ENCODE peak calls at places on chromosomes 12 and 14, in eight cellular contexts. One of them, this sample, is unnamed.

GRCh38 chr14:28461379-28461778 is 305.2 kb upstream of the FOXG1 start:
- DNase-seq in RPMI8226: no peak
- DNase-seq in NCI-H1694: no peak
- DNase-seq in tibial nerve: no peak
- DNase-seq in SHP77 treated with DMSO at 0.1 percent for 48 hours: no peak
- DNase-seq in fibroblast of mammary gland: peak
- DNase-seq in stimulated activated CD4-positive, alpha-beta T cell treated with anti-CD3 and anti-CD28 coated beads, Interleukin-1b, Interleukin-23, amount 100 ng/mL, for 24 hours: no peak
- DNase-seq in iPS-NIHi11: no peak
- DNase-seq in this sample: peak

GRCh38 chr12:116430911-116431565 is 128.1 kb upstream of the MAP1LC3B2 start:
- DNase-seq in RPMI8226: no peak
- DNase-seq in NCI-H1694: no peak
- DNase-seq in tibial nerve: no peak
- DNase-seq in SHP77 treated with DMSO at 0.1 percent for 48 hours: no peak
- DNase-seq in fibroblast of mammary gland: no peak
- DNase-seq in stimulated activated CD4-positive, alpha-beta T cell treated with anti-CD3 and anti-CD28 coated beads, Interleukin-1b, Interleukin-23, amount 100 ng/mL, for 24 hours: no peak
- DNase-seq in iPS-NIHi11: no peak
- DNase-seq in this sample: no peak

GRCh38 chr14:21579976-21580375 is at the start of gene OR10G3:
- DNase-seq in RPMI8226: no peak
- DNase-seq in NCI-H1694: no peak
- DNase-seq in tibial nerve: no peak
- DNase-seq in SHP77 treated with DMSO at 0.1 percent for 48 hours: no peak
- DNase-seq in fibroblast of mammary gland: no peak
- DNase-seq in stimulated activated CD4-positive, alpha-beta T cell treated with anti-CD3 and anti-CD28 coated beads, Interleukin-1b, Interleukin-23, amount 100 ng/mL, for 24 hours: no peak
- DNase-seq in iPS-NIHi11: no peak
- DNase-seq in this sample: no peak

GRCh38 chr12:109594566-109595317 is 21.1 kb downstream of the MVK start:
- DNase-seq in RPMI8226: no peak
- DNase-seq in NCI-H1694: no peak
- DNase-seq in tibial nerve: no peak
- DNase-seq in SHP77 treated with DMSO at 0.1 percent for 48 hours: no peak
- DNase-seq in fibroblast of mammary gland: no peak
- DNase-seq in stimulated activated CD4-positive, alpha-beta T cell treated with anti-CD3 and anti-CD28 coated beads, Interleukin-1b, Interleukin-23, amount 100 ng/mL, for 24 hours: no peak
- DNase-seq in iPS-NIHi11: no peak
- DNase-seq in this sample: no peak

GRCh38 chr12:12922191-12922616 is 29.8 kb downstream of the GPRC5D start:
- DNase-seq in RPMI8226: no peak
- DNase-seq in NCI-H1694: no peak
- DNase-seq in tibial nerve: peak
- DNase-seq in SHP77 treated with DMSO at 0.1 percent for 48 hours: no peak
- DNase-seq in fibroblast of mammary gland: peak
- DNase-seq in stimulated activated CD4-positive, alpha-beta T cell treated with anti-CD3 and anti-CD28 coated beads, Interleukin-1b, Interleukin-23, amount 100 ng/mL, for 24 hours: no peak
- DNase-seq in iPS-NIHi11: no peak
- DNase-seq in this sample: peak

GRCh38 chr14:85257287-85257686 is 272.7 kb upstream of the FLRT2 start:
- DNase-seq in RPMI8226: no peak
- DNase-seq in NCI-H1694: no peak
- DNase-seq in tibial nerve: no peak
- DNase-seq in SHP77 treated with DMSO at 0.1 percent for 48 hours: no peak
- DNase-seq in fibroblast of mammary gland: no peak
- DNase-seq in stimulated activated CD4-positive, alpha-beta T cell treated with anti-CD3 and anti-CD28 coated beads, Interleukin-1b, Interleukin-23, amount 100 ng/mL, for 24 hours: no peak
- DNase-seq in iPS-NIHi11: no peak
- DNase-seq in this sample: no peak

GRCh38 chr14:90263748-90264449 is 7.5 kb downstream of the PSMC1 start:
- DNase-seq in RPMI8226: peak
- DNase-seq in NCI-H1694: no peak
- DNase-seq in tibial nerve: no peak
- DNase-seq in SHP77 treated with DMSO at 0.1 percent for 48 hours: no peak
- DNase-seq in fibroblast of mammary gland: no peak
- DNase-seq in stimulated activated CD4-positive, alpha-beta T cell treated with anti-CD3 and anti-CD28 coated beads, Interleukin-1b, Interleukin-23, amount 100 ng/mL, for 24 hours: no peak
- DNase-seq in iPS-NIHi11: no peak
- DNase-seq in this sample: no peak

GRCh38 chr14:23695220-23695999 is 59.2 kb downstream of the DHRS2 start:
- DNase-seq in RPMI8226: no peak
- DNase-seq in NCI-H1694: no peak
- DNase-seq in tibial nerve: peak
- DNase-seq in SHP77 treated with DMSO at 0.1 percent for 48 hours: no peak
- DNase-seq in fibroblast of mammary gland: no peak
- DNase-seq in stimulated activated CD4-positive, alpha-beta T cell treated with anti-CD3 and anti-CD28 coated beads, Interleukin-1b, Interleukin-23, amount 100 ng/mL, for 24 hours: no peak
- DNase-seq in iPS-NIHi11: peak
- DNase-seq in this sample: no peak

GRCh38 chr14:98189077-98189476 is 1082.9 kb downstream of the BCL11B start:
- DNase-seq in RPMI8226: no peak
- DNase-seq in NCI-H1694: no peak
- DNase-seq in tibial nerve: no peak
- DNase-seq in SHP77 treated with DMSO at 0.1 percent for 48 hours: no peak
- DNase-seq in fibroblast of mammary gland: no peak
- DNase-seq in stimulated activated CD4-positive, alpha-beta T cell treated with anti-CD3 and anti-CD28 coated beads, Interleukin-1b, Interleukin-23, amount 100 ng/mL, for 24 hours: no peak
- DNase-seq in iPS-NIHi11: no peak
- DNase-seq in this sample: peak

GRCh38 chr12:532908-533565 is 73.3 kb downstream of the B4GALNT3 start:
- DNase-seq in RPMI8226: no peak
- DNase-seq in NCI-H1694: no peak
- DNase-seq in tibial nerve: no peak
- DNase-seq in SHP77 treated with DMSO at 0.1 percent for 48 hours: no peak
- DNase-seq in fibroblast of mammary gland: peak
- DNase-seq in stimulated activated CD4-positive, alpha-beta T cell treated with anti-CD3 and anti-CD28 coated beads, Interleukin-1b, Interleukin-23, amount 100 ng/mL, for 24 hours: no peak
- DNase-seq in iPS-NIHi11: no peak
- DNase-seq in this sample: peak

GRCh38 chr14:100303179-100303578 is 3.1 kb downstream of the SLC25A29 start:
- DNase-seq in RPMI8226: peak
- DNase-seq in NCI-H1694: no peak
- DNase-seq in tibial nerve: no peak
- DNase-seq in SHP77 treated with DMSO at 0.1 percent for 48 hours: no peak
- DNase-seq in fibroblast of mammary gland: no peak
- DNase-seq in stimulated activated CD4-positive, alpha-beta T cell treated with anti-CD3 and anti-CD28 coated beads, Interleukin-1b, Interleukin-23, amount 100 ng/mL, for 24 hours: no peak
- DNase-seq in iPS-NIHi11: no peak
- DNase-seq in this sample: no peak

GRCh38 chr14:101186544-101186943 is 283.0 kb upstream of the RTL1 start:
- DNase-seq in RPMI8226: no peak
- DNase-seq in NCI-H1694: no peak
- DNase-seq in tibial nerve: no peak
- DNase-seq in SHP77 treated with DMSO at 0.1 percent for 48 hours: no peak
- DNase-seq in fibroblast of mammary gland: no peak
- DNase-seq in stimulated activated CD4-positive, alpha-beta T cell treated with anti-CD3 and anti-CD28 coated beads, Interleukin-1b, Interleukin-23, amount 100 ng/mL, for 24 hours: no peak
- DNase-seq in iPS-NIHi11: no peak
- DNase-seq in this sample: no peak

GRCh38 chr12:4169522-4169921 is 104.0 kb upstream of the CCND2 start:
- DNase-seq in RPMI8226: no peak
- DNase-seq in NCI-H1694: no peak
- DNase-seq in tibial nerve: no peak
- DNase-seq in SHP77 treated with DMSO at 0.1 percent for 48 hours: no peak
- DNase-seq in fibroblast of mammary gland: no peak
- DNase-seq in stimulated activated CD4-positive, alpha-beta T cell treated with anti-CD3 and anti-CD28 coated beads, Interleukin-1b, Interleukin-23, amount 100 ng/mL, for 24 hours: no peak
- DNase-seq in iPS-NIHi11: no peak
- DNase-seq in this sample: no peak

GRCh38 chr12:107448198-107448597 is 237.4 kb upstream of the PWP1 start:
- DNase-seq in RPMI8226: peak
- DNase-seq in NCI-H1694: peak
- DNase-seq in tibial nerve: no peak
- DNase-seq in SHP77 treated with DMSO at 0.1 percent for 48 hours: no peak
- DNase-seq in fibroblast of mammary gland: peak
- DNase-seq in stimulated activated CD4-positive, alpha-beta T cell treated with anti-CD3 and anti-CD28 coated beads, Interleukin-1b, Interleukin-23, amount 100 ng/mL, for 24 hours: no peak
- DNase-seq in iPS-NIHi11: peak
- DNase-seq in this sample: no peak

GRCh38 chr14:50816419-50817047 is 14.4 kb downstream of the NIN start:
- DNase-seq in RPMI8226: no peak
- DNase-seq in NCI-H1694: no peak
- DNase-seq in tibial nerve: no peak
- DNase-seq in SHP77 treated with DMSO at 0.1 percent for 48 hours: no peak
- DNase-seq in fibroblast of mammary gland: peak
- DNase-seq in stimulated activated CD4-positive, alpha-beta T cell treated with anti-CD3 and anti-CD28 coated beads, Interleukin-1b, Interleukin-23, amount 100 ng/mL, for 24 hours: no peak
- DNase-seq in iPS-NIHi11: no peak
- DNase-seq in this sample: no peak

GRCh38 chr14:103271189-103271588 is 62.8 kb upstream of the EIF5 start:
- DNase-seq in RPMI8226: no peak
- DNase-seq in NCI-H1694: no peak
- DNase-seq in tibial nerve: no peak
- DNase-seq in SHP77 treated with DMSO at 0.1 percent for 48 hours: no peak
- DNase-seq in fibroblast of mammary gland: no peak
- DNase-seq in stimulated activated CD4-positive, alpha-beta T cell treated with anti-CD3 and anti-CD28 coated beads, Interleukin-1b, Interleukin-23, amount 100 ng/mL, for 24 hours: no peak
- DNase-seq in iPS-NIHi11: no peak
- DNase-seq in this sample: no peak

GRCh38 chr12:126069549-126070165 is 1004.4 kb downstream of the AACS start:
- DNase-seq in RPMI8226: peak
- DNase-seq in NCI-H1694: peak
- DNase-seq in tibial nerve: no peak
- DNase-seq in SHP77 treated with DMSO at 0.1 percent for 48 hours: peak
- DNase-seq in fibroblast of mammary gland: peak
- DNase-seq in stimulated activated CD4-positive, alpha-beta T cell treated with anti-CD3 and anti-CD28 coated beads, Interleukin-1b, Interleukin-23, amount 100 ng/mL, for 24 hours: peak
- DNase-seq in iPS-NIHi11: peak
- DNase-seq in this sample: peak

This sample was measured in bronchial epithelial cell.